ENCODE peak calls at places on chromosomes 6 and 20, in eight cellular contexts. One of them, this sample, is unnamed.

GRCh38 chr20:1539816-1540215 is 17.7 kb downstream of the SIRPD start:
- DNase-seq in NB4: no peak
- DNase-seq in H1: no peak
- DNase-seq in WTC11: no peak
- DNase-seq in HCT116: no peak
- DNase-seq in A549: no peak
- DNase-seq in SK-N-SH: no peak
- DNase-seq in HepG2: no peak
- DNase-seq in this sample: no peak

GRCh38 chr6:53250761-53251672 is 97.7 kb downstream of the ELOVL5 start:
- DNase-seq in NB4: no peak
- DNase-seq in A549: no peak
- DNase-seq in HCT116: no peak
- DNase-seq in HepG2: no peak
- DNase-seq in SK-N-SH: no peak
- DNase-seq in WTC11: no peak
- DNase-seq in H1: no peak
- DNase-seq in this sample: no peak

GRCh38 chr6:123997223-123997622 is 193.6 kb downstream of the NKAIN2 start:
- DNase-seq in WTC11: no peak
- DNase-seq in H1: no peak
- DNase-seq in HCT116: no peak
- DNase-seq in A549: no peak
- DNase-seq in HepG2: no peak
- DNase-seq in SK-N-SH: no peak
- DNase-seq in NB4: no peak
- DNase-seq in this sample: no peak

GRCh38 chr6:149259753-149260152 is 57.8 kb upstream of the TAB2 start:
- DNase-seq in A549: no peak
- DNase-seq in H1: no peak
- DNase-seq in SK-N-SH: no peak
- DNase-seq in WTC11: no peak
- DNase-seq in NB4: peak; percentile 35
- DNase-seq in HepG2: no peak
- DNase-seq in HCT116: no peak
- DNase-seq in this sample: no peak

GRCh38 chr20:48339147-48339985 is 488.4 kb downstream of the PREX1 start:
- DNase-seq in A549: no peak
- DNase-seq in HepG2: no peak
- DNase-seq in NB4: peak; percentile 76
- DNase-seq in WTC11: no peak
- DNase-seq in HCT116: no peak
- DNase-seq in SK-N-SH: no peak
- DNase-seq in H1: no peak
- DNase-seq in this sample: no peak

GRCh38 chr6:10300071-10300470 is 114.8 kb downstream of the TFAP2A start:
- DNase-seq in HCT116: peak; percentile 12
- DNase-seq in WTC11: no peak
- DNase-seq in HepG2: no peak
- DNase-seq in H1: no peak
- DNase-seq in A549: peak; percentile 12
- DNase-seq in NB4: no peak
- DNase-seq in SK-N-SH: no peak
- DNase-seq in this sample: no peak

GRCh38 chr20:24199493-24199892 is 210.9 kb upstream of the GGTLC1 start:
- DNase-seq in HepG2: no peak
- DNase-seq in H1: no peak
- DNase-seq in NB4: no peak
- DNase-seq in HCT116: no peak
- DNase-seq in WTC11: no peak
- DNase-seq in A549: no peak
- DNase-seq in SK-N-SH: no peak
- DNase-seq in this sample: no peak

GRCh38 chr6:138004423-138005287 is 102.6 kb downstream of the PERP start:
- DNase-seq in WTC11: no peak
- DNase-seq in H1: no peak
- DNase-seq in NB4: peak; percentile 74
- DNase-seq in HCT116: peak; percentile 32
- DNase-seq in SK-N-SH: no peak
- DNase-seq in A549: peak; percentile 47
- DNase-seq in HepG2: peak; percentile 35
- DNase-seq in this sample: peak; percentile 53

GRCh38 chr20:12395404-12396159 is 477.9 kb downstream of the BTBD3 start:
- DNase-seq in SK-N-SH: no peak
- DNase-seq in NB4: no peak
- DNase-seq in H1: no peak
- DNase-seq in HepG2: no peak
- DNase-seq in WTC11: no peak
- DNase-seq in A549: no peak
- DNase-seq in HCT116: no peak
- DNase-seq in this sample: no peak

GRCh38 chr20:55535366-55535765 is 470.0 kb downstream of the CBLN4 start:
- DNase-seq in WTC11: no peak
- DNase-seq in HepG2: no peak
- DNase-seq in HCT116: no peak
- DNase-seq in SK-N-SH: no peak
- DNase-seq in A549: no peak
- DNase-seq in NB4: no peak
- DNase-seq in H1: no peak
- DNase-seq in this sample: no peak

GRCh38 chr6:56927538-56928453 is 27.1 kb upstream of the BEND6 start:
- DNase-seq in WTC11: peak; percentile 23
- DNase-seq in H1: no peak
- DNase-seq in SK-N-SH: no peak
- DNase-seq in HCT116: no peak
- DNase-seq in A549: no peak
- DNase-seq in HepG2: no peak
- DNase-seq in NB4: peak; percentile 56
- DNase-seq in this sample: no peak

GRCh38 chr6:34656378-34657036 is 40.1 kb downstream of the ILRUN start:
- DNase-seq in SK-N-SH: peak; percentile 66
- DNase-seq in H1: no peak
- DNase-seq in HCT116: no peak
- DNase-seq in NB4: peak; percentile 71
- DNase-seq in WTC11: no peak
- DNase-seq in HepG2: peak; percentile 76
- DNase-seq in A549: no peak
- DNase-seq in this sample: peak; percentile 80

GRCh38 chr6:13831623-13832022 is 17.3 kb upstream of the MCUR1 start:
- DNase-seq in WTC11: no peak
- DNase-seq in H1: no peak
- DNase-seq in NB4: no peak
- DNase-seq in SK-N-SH: no peak
- DNase-seq in HCT116: no peak
- DNase-seq in HepG2: no peak
- DNase-seq in A549: no peak
- DNase-seq in this sample: no peak

GRCh38 chr6:114382401-114382800 is 39.6 kb upstream of the HS3ST5 start:
- DNase-seq in H1: no peak
- DNase-seq in HepG2: no peak
- DNase-seq in A549: no peak
- DNase-seq in SK-N-SH: no peak
- DNase-seq in HCT116: no peak
- DNase-seq in WTC11: no peak
- DNase-seq in NB4: no peak
- DNase-seq in this sample: no peak

GRCh38 chr20:46058656-46059281 is 29.8 kb downstream of the SLC12A5 start:
- DNase-seq in WTC11: peak; percentile 65
- DNase-seq in HepG2: no peak
- DNase-seq in H1: no peak
- DNase-seq in HCT116: no peak
- DNase-seq in SK-N-SH: no peak
- DNase-seq in NB4: peak; percentile 83
- DNase-seq in A549: no peak
- DNase-seq in this sample: no peak

GRCh38 chr6:26258199-26258977 is 106.6 kb upstream of the BTN3A2 start:
- DNase-seq in WTC11: no peak
- DNase-seq in HepG2: peak; percentile 47
- DNase-seq in SK-N-SH: no peak
- DNase-seq in A549: no peak
- DNase-seq in H1: no peak
- DNase-seq in HCT116: no peak
- DNase-seq in NB4: peak; percentile 52
- DNase-seq in this sample: no peak

DNA sequence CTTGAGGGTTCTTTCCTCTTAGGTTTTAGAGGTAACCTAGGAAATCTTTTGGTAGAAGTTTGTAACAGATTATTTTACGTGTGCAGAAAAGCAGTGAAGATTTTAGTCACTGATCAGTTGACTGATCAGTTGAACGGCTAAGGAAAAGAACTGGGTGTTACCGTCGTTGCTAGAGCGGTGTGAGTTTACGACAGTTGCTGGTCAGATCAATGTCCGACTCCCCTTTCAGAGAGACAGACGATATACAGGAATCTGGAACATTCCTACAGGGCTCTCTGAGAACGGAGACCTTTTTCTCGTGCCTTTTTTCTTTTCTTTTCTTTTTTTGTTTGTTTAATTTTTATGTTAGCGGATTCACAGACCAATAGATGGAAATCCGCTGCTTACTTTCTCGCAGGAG is 132.1 kb upstream of the ZNF184 start:
- DNase-seq in NB4: no peak
- DNase-seq in SK-N-SH: no peak
- DNase-seq in HepG2: no peak
- DNase-seq in H1: no peak
- DNase-seq in A549: peak; percentile 59
- DNase-seq in WTC11: no peak
- DNase-seq in HCT116: no peak
- DNase-seq in this sample: no peak
- TF ChIP-seq MAX in NB4: no peak
- TF ChIP-seq MAX in SK-N-SH: no peak
- TF ChIP-seq MAX in HepG2: no peak
- TF ChIP-seq MAX in H1: no peak
- TF ChIP-seq MAX in A549: no peak
- TF ChIP-seq MAX in WTC11: no peak
- TF ChIP-seq MAX in HCT116: no peak
- TF ChIP-seq MAX in this sample: no peak

GRCh38 chr6:31544676-31545075 is 1.7 kb downstream of the ATP6V1G2 start:
- DNase-seq in NB4: no peak
- DNase-seq in A549: no peak
- DNase-seq in HCT116: no peak
- DNase-seq in HepG2: no peak
- DNase-seq in SK-N-SH: no peak
- DNase-seq in H1: no peak
- DNase-seq in WTC11: no peak
- DNase-seq in this sample: no peak
- TF ChIP-seq MAX in NB4: no peak
- TF ChIP-seq MAX in A549: no peak
- TF ChIP-seq MAX in HCT116: no peak
- TF ChIP-seq MAX in HepG2: no peak
- TF ChIP-seq MAX in SK-N-SH: no peak
- TF ChIP-seq MAX in H1: no peak
- TF ChIP-seq MAX in WTC11: no peak
- TF ChIP-seq MAX in this sample: no peak

GRCh38 chr20:40493551-40493950 is 195.5 kb downstream of the MAFB start:
- DNase-seq in HCT116: peak; percentile 28
- DNase-seq in H1: no peak
- DNase-seq in NB4: peak; percentile 75
- DNase-seq in HepG2: no peak
- DNase-seq in SK-N-SH: no peak
- DNase-seq in WTC11: no peak
- DNase-seq in A549: no peak
- DNase-seq in this sample: no peak

GRCh38 chr20:40494238-40494637 is 194.8 kb downstream of the MAFB start:
- DNase-seq in H1: no peak
- DNase-seq in HepG2: no peak
- DNase-seq in HCT116: no peak
- DNase-seq in NB4: peak; percentile 89
- DNase-seq in SK-N-SH: no peak
- DNase-seq in WTC11: no peak
- DNase-seq in A549: no peak
- DNase-seq in this sample: no peak

GRCh38 chr20:40502431-40502992 is 186.5 kb downstream of the MAFB start:
- DNase-seq in NB4: no peak
- DNase-seq in HCT116: no peak
- DNase-seq in WTC11: no peak
- DNase-seq in A549: no peak
- DNase-seq in SK-N-SH: no peak
- DNase-seq in HepG2: no peak
- DNase-seq in H1: no peak
- DNase-seq in this sample: no peak

GRCh38 chr20:40497781-40498691 is 191.0 kb downstream of the MAFB start:
- DNase-seq in HCT116: no peak
- DNase-seq in H1: no peak
- DNase-seq in NB4: peak; percentile 98
- DNase-seq in HepG2: no peak
- DNase-seq in A549: no peak
- DNase-seq in WTC11: no peak
- DNase-seq in SK-N-SH: no peak
- DNase-seq in this sample: peak; percentile 3

DNA sequence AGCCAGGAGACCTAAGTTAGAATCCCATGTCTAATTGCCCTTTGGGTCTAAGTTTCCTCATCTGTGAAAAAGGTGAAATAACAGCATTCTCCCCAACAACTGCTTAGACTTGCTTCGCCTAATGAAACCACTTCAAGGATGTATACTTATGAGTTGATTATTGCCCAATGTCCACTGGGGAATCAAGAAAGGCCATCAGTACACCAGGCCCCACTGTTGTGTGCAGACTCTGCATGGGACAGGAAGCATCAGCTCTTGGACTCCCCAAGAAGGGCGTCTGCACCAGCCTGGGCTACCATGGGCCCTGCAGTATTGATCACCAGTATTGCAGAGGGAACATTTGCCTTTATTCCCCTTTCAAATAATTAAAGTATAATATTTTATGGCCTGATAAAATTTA is 189.6 kb downstream of the MAFB start:
- DNase-seq in SK-N-SH: no peak
- DNase-seq in A549: no peak
- DNase-seq in NB4: peak; percentile 81
- DNase-seq in WTC11: no peak
- DNase-seq in HCT116: no peak
- DNase-seq in H1: no peak
- DNase-seq in HepG2: no peak
- DNase-seq in this sample: no peak
- TF ChIP-seq MAX in SK-N-SH: no peak
- TF ChIP-seq MAX in A549: no peak
- TF ChIP-seq MAX in NB4: no peak
- TF ChIP-seq MAX in WTC11: no peak
- TF ChIP-seq MAX in HCT116: no peak
- TF ChIP-seq MAX in H1: no peak
- TF ChIP-seq MAX in HepG2: no peak
- TF ChIP-seq MAX in this sample: no peak

DNA sequence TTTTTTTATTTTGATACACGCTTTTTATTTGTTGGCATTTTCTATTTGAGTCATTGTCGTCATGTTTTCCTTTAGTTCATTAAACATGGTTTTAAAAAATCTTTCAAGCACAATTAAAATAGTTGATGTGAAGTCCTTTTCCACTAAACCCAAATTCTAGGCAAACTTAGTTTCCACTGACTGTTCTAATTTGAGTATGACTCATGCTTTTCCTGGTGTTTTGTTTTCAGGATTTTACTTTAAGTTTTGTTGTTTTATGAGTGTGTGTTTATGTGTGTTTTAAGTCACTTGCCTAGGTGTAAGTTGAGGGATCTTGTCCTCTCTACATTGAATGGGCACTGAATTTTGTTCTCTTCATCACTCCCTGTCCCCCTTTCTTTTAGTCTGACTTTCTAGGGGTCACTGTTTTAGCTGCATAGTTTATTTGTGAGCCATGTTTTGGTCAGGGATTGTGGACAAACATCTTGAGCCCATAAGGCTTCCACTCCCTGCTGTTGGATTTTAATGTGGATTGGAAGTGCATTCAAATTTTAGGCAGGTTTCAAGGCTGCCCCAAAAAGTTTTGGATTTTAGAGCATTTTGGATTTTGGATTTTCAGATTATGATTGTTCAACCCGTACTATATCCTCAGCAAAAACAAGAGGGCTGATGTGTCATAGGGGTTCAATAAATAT is 94.8 kb downstream of the CDYL start:
- DNase-seq in SK-N-SH: no peak
- DNase-seq in WTC11: no peak
- DNase-seq in HCT116: no peak
- DNase-seq in H1: no peak
- DNase-seq in NB4: no peak
- DNase-seq in HepG2: no peak
- DNase-seq in A549: no peak
- DNase-seq in this sample: peak; percentile 61
- TF ChIP-seq MAX in SK-N-SH: no peak
- TF ChIP-seq MAX in WTC11: no peak
- TF ChIP-seq MAX in HCT116: no peak
- TF ChIP-seq MAX in H1: no peak
- TF ChIP-seq MAX in NB4: no peak
- TF ChIP-seq MAX in HepG2: no peak
- TF ChIP-seq MAX in A549: no peak
- TF ChIP-seq MAX in this sample: no peak

This sample was measured in endothelial cell of umbilical vein.